ENCODE peak calls at places on chromosome 6, in six cellular contexts. One of them, this sample, is unnamed.

GRCh38 chr6:151485616-151486015 is 8.2 kb upstream of the CCDC170 start:
- DNase-seq in endothelial cell of umbilical vein: peak; percentile 37
- DNase-seq in A549: no peak
- DNase-seq in K562: no peak
- DNase-seq in HepG2: no peak
- DNase-seq in GM12878: no peak
- DNase-seq in this sample: no peak

GRCh38 chr6:110039996-110040383 is 61.9 kb downstream of the GPR6 start:
- DNase-seq in endothelial cell of umbilical vein: peak; percentile 40
- DNase-seq in A549: peak; percentile 12
- DNase-seq in K562: no peak
- DNase-seq in HepG2: no peak
- DNase-seq in GM12878: no peak
- DNase-seq in this sample: peak; percentile 68

GRCh38 chr6:47452899-47453298 is 24.7 kb upstream of the CD2AP start:
- DNase-seq in endothelial cell of umbilical vein: no peak
- DNase-seq in A549: no peak
- DNase-seq in K562: no peak
- DNase-seq in HepG2: no peak
- DNase-seq in GM12878: no peak
- DNase-seq in this sample: no peak

GRCh38 chr6:6811151-6812002 is 222.9 kb downstream of the LY86 start:
- DNase-seq in endothelial cell of umbilical vein: peak; percentile 91
- DNase-seq in A549: peak; percentile 71
- DNase-seq in K562: no peak
- DNase-seq in HepG2: peak; percentile 73
- DNase-seq in GM12878: no peak
- DNase-seq in this sample: peak; percentile 52

GRCh38 chr6:143374014-143374413 is 76.5 kb downstream of the ADAT2 start:
- DNase-seq in endothelial cell of umbilical vein: no peak
- DNase-seq in A549: no peak
- DNase-seq in K562: no peak
- DNase-seq in HepG2: no peak
- DNase-seq in GM12878: no peak
- DNase-seq in this sample: no peak

GRCh38 chr6:33983109-33983475 is 162.8 kb downstream of the GRM4 start:
- DNase-seq in endothelial cell of umbilical vein: no peak
- DNase-seq in A549: peak; percentile 58
- DNase-seq in K562: peak; percentile 52
- DNase-seq in HepG2: peak; percentile 61
- DNase-seq in GM12878: no peak
- DNase-seq in this sample: peak; percentile 38

GRCh38 chr6:168834814-168835213 is 393.8 kb downstream of the SMOC2 start:
- DNase-seq in endothelial cell of umbilical vein: no peak
- DNase-seq in A549: no peak
- DNase-seq in K562: no peak
- DNase-seq in HepG2: peak; percentile 25
- DNase-seq in GM12878: no peak
- DNase-seq in this sample: no peak

GRCh38 chr6:44388135-44388487 is 605 bp downstream of the CDC5L start:
- DNase-seq in endothelial cell of umbilical vein: no peak
- DNase-seq in A549: no peak
- DNase-seq in K562: no peak
- DNase-seq in HepG2: no peak
- DNase-seq in GM12878: peak; percentile 27
- DNase-seq in this sample: no peak

GRCh38 chr6:24126586-24127192 is 674 bp downstream of the NRSN1 start:
- DNase-seq in endothelial cell of umbilical vein: peak; percentile 12
- DNase-seq in A549: peak; percentile 19
- DNase-seq in K562: peak; percentile 36
- DNase-seq in HepG2: peak; percentile 85
- DNase-seq in GM12878: no peak
- DNase-seq in this sample: peak; percentile 69

GRCh38 chr6:157985378-157986155 is 3.9 kb downstream of the SYNJ2 start:
- DNase-seq in endothelial cell of umbilical vein: no peak
- DNase-seq in A549: no peak
- DNase-seq in K562: no peak
- DNase-seq in HepG2: peak; percentile 100
- DNase-seq in GM12878: no peak
- DNase-seq in this sample: no peak

GRCh38 chr6:167648506-167649278 is 178.0 kb upstream of the AFDN start:
- DNase-seq in endothelial cell of umbilical vein: peak; percentile 78
- DNase-seq in A549: no peak
- DNase-seq in K562: no peak
- DNase-seq in HepG2: no peak
- DNase-seq in GM12878: no peak
- DNase-seq in this sample: no peak

GRCh38 chr6:73389854-73390253 is 4.8 kb upstream of the DDX43 start:
- DNase-seq in endothelial cell of umbilical vein: no peak
- DNase-seq in A549: no peak
- DNase-seq in K562: no peak
- DNase-seq in HepG2: no peak
- DNase-seq in GM12878: no peak
- DNase-seq in this sample: no peak

GRCh38 chr6:161233986-161234620 is 39.8 kb downstream of the AGPAT4 start:
- DNase-seq in endothelial cell of umbilical vein: peak; percentile 68
- DNase-seq in A549: peak; percentile 6
- DNase-seq in K562: no peak
- DNase-seq in HepG2: no peak
- DNase-seq in GM12878: no peak
- DNase-seq in this sample: no peak

GRCh38 chr6:30857537-30857936 is 26.8 kb upstream of the DDR1 start:
- DNase-seq in endothelial cell of umbilical vein: no peak
- DNase-seq in A549: no peak
- DNase-seq in K562: no peak
- DNase-seq in HepG2: no peak
- DNase-seq in GM12878: peak; percentile 51
- DNase-seq in this sample: no peak

GRCh38 chr6:155694429-155694795 is 238.8 kb upstream of the NOX3 start:
- DNase-seq in endothelial cell of umbilical vein: no peak
- DNase-seq in A549: no peak
- DNase-seq in K562: no peak
- DNase-seq in HepG2: no peak
- DNase-seq in GM12878: no peak
- DNase-seq in this sample: no peak

GRCh38 chr6:45710304-45710821 is 305.3 kb downstream of the CLIC5 start:
- DNase-seq in endothelial cell of umbilical vein: no peak
- DNase-seq in A549: peak; percentile 2
- DNase-seq in K562: no peak
- DNase-seq in HepG2: no peak
- DNase-seq in GM12878: peak; percentile 62
- DNase-seq in this sample: peak; percentile 83

GRCh38 chr6:32439708-32440214 is at the start of gene HLA-DRA:
- DNase-seq in endothelial cell of umbilical vein: peak; percentile 81
- DNase-seq in A549: peak; percentile 35
- DNase-seq in K562: peak; percentile 62
- DNase-seq in HepG2: peak; percentile 31
- DNase-seq in GM12878: peak; percentile 99
- DNase-seq in this sample: peak; percentile 56

GRCh38 chr6:148203970-148204369 is 138.7 kb upstream of the SASH1 start:
- DNase-seq in endothelial cell of umbilical vein: no peak
- DNase-seq in A549: no peak
- DNase-seq in K562: no peak
- DNase-seq in HepG2: no peak
- DNase-seq in GM12878: peak; percentile 66
- DNase-seq in this sample: peak; percentile 95

GRCh38 chr6:47651505-47651944 is 46.9 kb upstream of the ADGRF4 start:
- DNase-seq in endothelial cell of umbilical vein: peak; percentile 86
- DNase-seq in A549: no peak
- DNase-seq in K562: no peak
- DNase-seq in HepG2: no peak
- DNase-seq in GM12878: no peak
- DNase-seq in this sample: no peak

GRCh38 chr6:84119277-84119676 is 85.7 kb downstream of the MRAP2 start:
- DNase-seq in endothelial cell of umbilical vein: no peak
- DNase-seq in A549: no peak
- DNase-seq in K562: no peak
- DNase-seq in HepG2: no peak
- DNase-seq in GM12878: no peak
- DNase-seq in this sample: no peak

GRCh38 chr6:113875470-113875869 is 18.3 kb downstream of the MARCKS start:
- DNase-seq in endothelial cell of umbilical vein: no peak
- DNase-seq in A549: no peak
- DNase-seq in K562: no peak
- DNase-seq in HepG2: no peak
- DNase-seq in GM12878: no peak
- DNase-seq in this sample: no peak

GRCh38 chr6:25387483-25387882 is 108.3 kb downstream of the CARMIL1 start:
- DNase-seq in endothelial cell of umbilical vein: no peak
- DNase-seq in A549: no peak
- DNase-seq in K562: no peak
- DNase-seq in HepG2: no peak
- DNase-seq in GM12878: no peak
- DNase-seq in this sample: no peak

GRCh38 chr6:25392372-25392771 is 113.2 kb downstream of the CARMIL1 start:
- DNase-seq in endothelial cell of umbilical vein: no peak
- DNase-seq in A549: no peak
- DNase-seq in K562: no peak
- DNase-seq in HepG2: no peak
- DNase-seq in GM12878: no peak
- DNase-seq in this sample: no peak

GRCh38 chr6:25388776-25389175 is 109.6 kb downstream of the CARMIL1 start:
- DNase-seq in endothelial cell of umbilical vein: no peak
- DNase-seq in A549: no peak
- DNase-seq in K562: no peak
- DNase-seq in HepG2: no peak
- DNase-seq in GM12878: no peak
- DNase-seq in this sample: no peak

GRCh38 chr6:25387921-25388320 is 108.7 kb downstream of the CARMIL1 start:
- DNase-seq in endothelial cell of umbilical vein: no peak
- DNase-seq in A549: no peak
- DNase-seq in K562: no peak
- DNase-seq in HepG2: no peak
- DNase-seq in GM12878: no peak
- DNase-seq in this sample: no peak

GRCh38 chr6:25389501-25389900 is 110.3 kb downstream of the CARMIL1 start:
- DNase-seq in endothelial cell of umbilical vein: peak; percentile 91
- DNase-seq in A549: no peak
- DNase-seq in K562: no peak
- DNase-seq in HepG2: no peak
- DNase-seq in GM12878: no peak
- DNase-seq in this sample: no peak
- H3K4me3 ChIP-seq in endothelial cell of umbilical vein: no peak overlapping the region
- H3K4me3 ChIP-seq in A549: no peak overlapping the region
- H3K4me3 ChIP-seq in K562: no peak overlapping the region
- H3K4me3 ChIP-seq in HepG2: no peak overlapping the region
- H3K4me3 ChIP-seq in GM12878: no peak overlapping the region
- H3K4me3 ChIP-seq in this sample: no peak overlapping the region

GRCh38 chr6:78525961-78526360 is 341.4 kb upstream of the IRAK1BP1 start:
- DNase-seq in endothelial cell of umbilical vein: no peak
- DNase-seq in A549: no peak
- DNase-seq in K562: no peak
- DNase-seq in HepG2: no peak
- DNase-seq in GM12878: no peak
- DNase-seq in this sample: no peak
- TF ChIP-seq CTCF in endothelial cell of umbilical vein: no peak
- TF ChIP-seq CTCF in A549: no peak
- TF ChIP-seq CTCF in K562: no peak
- TF ChIP-seq CTCF in HepG2: no peak
- TF ChIP-seq CTCF in GM12878: no peak
- TF ChIP-seq CTCF in this sample: no peak

GRCh38 chr6:12008366-12009179 is 3.5 kb upstream of the HIVEP1 start:
- DNase-seq in endothelial cell of umbilical vein: peak; percentile 69
- DNase-seq in A549: peak; percentile 71
- DNase-seq in K562: peak; percentile 86
- DNase-seq in HepG2: peak; percentile 83
- DNase-seq in GM12878: peak; percentile 43
- DNase-seq in this sample: peak; percentile 86

GRCh38 chr6:12009180-12009748 is 2.8 kb upstream of the HIVEP1 start:
- DNase-seq in endothelial cell of umbilical vein: peak; percentile 24
- DNase-seq in A549: no peak
- DNase-seq in K562: no peak
- DNase-seq in HepG2: peak; percentile 36
- DNase-seq in GM12878: no peak
- DNase-seq in this sample: no peak

GRCh38 chr6:12010635-12011275 is 1.4 kb upstream of the HIVEP1 start:
- DNase-seq in endothelial cell of umbilical vein: no peak
- DNase-seq in A549: peak; percentile 66
- DNase-seq in K562: peak; percentile 31
- DNase-seq in HepG2: no peak
- DNase-seq in GM12878: no peak
- DNase-seq in this sample: peak; percentile 75

GRCh38 chr6:12011276-12012112 is 618 bp upstream of the HIVEP1 start:
- DNase-seq in endothelial cell of umbilical vein: peak; percentile 96
- DNase-seq in A549: peak; percentile 95
- DNase-seq in K562: peak; percentile 98
- DNase-seq in HepG2: peak; percentile 95
- DNase-seq in GM12878: peak; percentile 81
- DNase-seq in this sample: peak; percentile 98

DNA sequence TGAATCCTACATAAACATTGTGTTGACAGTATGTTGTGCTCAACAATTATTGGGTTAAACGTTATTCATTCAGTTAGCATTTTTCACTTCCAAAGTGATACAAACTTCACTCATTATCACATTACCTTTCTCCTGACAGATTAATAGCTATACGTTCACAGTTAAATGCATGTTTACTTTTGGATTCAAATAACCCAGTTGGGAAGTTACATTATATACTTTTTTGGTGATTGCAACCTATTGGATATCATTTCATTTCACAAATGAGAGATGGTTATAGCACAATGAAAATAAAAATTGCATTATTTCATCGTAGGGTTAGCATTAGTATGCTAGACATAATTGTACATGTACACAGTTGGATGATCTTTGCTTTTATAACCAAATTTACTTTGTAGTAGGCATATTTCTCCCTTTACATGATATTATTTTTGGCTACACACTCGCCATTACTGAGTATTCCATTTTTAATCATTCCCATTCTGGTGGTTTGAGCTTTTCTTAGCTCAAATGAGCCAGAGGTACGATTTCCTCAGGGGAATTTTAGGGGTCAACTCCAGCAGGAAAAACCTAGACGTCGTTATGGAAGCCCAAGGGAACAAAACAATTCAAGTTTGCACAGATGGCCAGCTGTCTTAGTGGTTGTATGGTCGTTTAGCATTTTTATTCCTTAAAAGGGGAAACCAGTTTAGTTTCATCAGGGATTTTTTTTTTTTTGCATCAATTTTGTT is 2.0 kb upstream of the HIVEP1 start:
- DNase-seq in endothelial cell of umbilical vein: peak; percentile 78
- DNase-seq in A549: no peak
- DNase-seq in K562: no peak
- DNase-seq in HepG2: no peak
- DNase-seq in GM12878: no peak
- DNase-seq in this sample: no peak
- TF ChIP-seq MYC in endothelial cell of umbilical vein: no peak
- TF ChIP-seq MYC in A549: no peak
- TF ChIP-seq MYC in K562: no peak
- TF ChIP-seq MYC in HepG2: no peak
- TF ChIP-seq MYC in GM12878: no peak
- TF ChIP-seq MYC in this sample: no peak

GRCh38 chr6:11311970-11312369 is 79.5 kb upstream of the NEDD9 start:
- DNase-seq in endothelial cell of umbilical vein: no peak
- DNase-seq in A549: no peak
- DNase-seq in K562: no peak
- DNase-seq in HepG2: no peak
- DNase-seq in GM12878: no peak
- DNase-seq in this sample: no peak
- H3K4me3 ChIP-seq in endothelial cell of umbilical vein: no peak overlapping the region
- H3K4me3 ChIP-seq in A549: no peak overlapping the region
- H3K4me3 ChIP-seq in K562: no peak overlapping the region
- H3K4me3 ChIP-seq in HepG2: no peak overlapping the region
- H3K4me3 ChIP-seq in GM12878: no peak overlapping the region
- H3K4me3 ChIP-seq in this sample: no peak overlapping the region

GRCh38 chr6:116139917-116140316 is 14.0 kb upstream of the COL10A1 start:
- DNase-seq in endothelial cell of umbilical vein: no peak
- DNase-seq in A549: peak; percentile 9
- DNase-seq in K562: no peak
- DNase-seq in HepG2: peak; percentile 16
- DNase-seq in GM12878: no peak
- DNase-seq in this sample: no peak
- TF ChIP-seq CTCF in endothelial cell of umbilical vein: no peak
- TF ChIP-seq CTCF in A549: peak; percentile 15
- TF ChIP-seq CTCF in K562: peak; percentile 43
- TF ChIP-seq CTCF in HepG2: peak; percentile 43
- TF ChIP-seq CTCF in GM12878: no peak
- TF ChIP-seq CTCF in this sample: no peak

This sample was measured in NB4.